ENCODE peak calls at places on chromosomes 7 and 10, in six cellular contexts. G is A549, C is HCT116, M is H1, L is K562, J is GM12878. Z is an unnamed sample.

GRCh38 chr7:137978464-137979237 is 23.2 kb downstream of the CREB3L2 start:
- DNase-seq in G (peak), C (peak), M (no peak), L (peak), J (no peak), Z (peak)

GRCh38 chr7:5692845-5693278 is 88.6 kb downstream of the RNF216 start:
- DNase-seq in G (peak), C (no peak), M (no peak), L (no peak), J (no peak), Z (no peak)

GRCh38 chr7:31059551-31059950 is 7.4 kb downstream of the ADCYAP1R1 start:
- DNase-seq in G (no peak), C (no peak), M (peak), L (no peak), J (no peak), Z (peak)

GRCh38 chr10:116655573-116655972 is 34.8 kb downstream of the PNLIPRP2 start:
- DNase-seq in G (no peak), C (no peak), M (no peak), L (no peak), J (no peak), Z (no peak)

GRCh38 chr7:137342751-137343482 is 616 bp downstream of the PTN start:
- DNase-seq in G (no peak), C (no peak), M (no peak), L (no peak), J (no peak), Z (no peak)

GRCh38 chr10:15182541-15183207 is 14.2 kb upstream of the NMT2 start:
- DNase-seq in G (no peak), C (no peak), M (no peak), L (no peak), J (no peak), Z (no peak)

GRCh38 chr10:34743804-34744203 is 71.3 kb downstream of the PARD3 start:
- DNase-seq in G (no peak), C (no peak), M (no peak), L (no peak), J (no peak), Z (no peak)

GRCh38 chr10:43965033-43965917 is 316.6 kb upstream of the ZNF32 start:
- DNase-seq in G (no peak), C (no peak), M (no peak), L (no peak), J (peak), Z (peak)

GRCh38 chr7:138822867-138823535 is 25.0 kb upstream of the ATP6V0A4 start:
- DNase-seq in G (no peak), C (no peak), M (no peak), L (no peak), J (no peak), Z (no peak)

GRCh38 chr10:95742529-95742884 is 13.5 kb upstream of the ENTPD1 start:
- DNase-seq in G (no peak), C (no peak), M (no peak), L (no peak), J (no peak), Z (no peak)

GRCh38 chr7:51062222-51062987 is 254.2 kb downstream of the COBL start:
- DNase-seq in G (no peak), C (no peak), M (no peak), L (no peak), J (no peak), Z (no peak)

GRCh38 chr7:157974678-157975230 is 612.9 kb downstream of the PTPRN2 start:
- DNase-seq in G (no peak), C (no peak), M (no peak), L (no peak), J (no peak), Z (no peak)

GRCh38 chr10:113362645-113363091 is 190.2 kb upstream of the HABP2 start:
- DNase-seq in G (no peak), C (no peak), M (no peak), L (no peak), J (no peak), Z (no peak)

GRCh38 chr10:71294091-71294561 is 24.9 kb upstream of the SLC29A3 start:
- DNase-seq in G (no peak), C (no peak), M (no peak), L (no peak), J (no peak), Z (no peak)

GRCh38 chr7:36625247-36625646 is 99.0 kb downstream of the AOAH start:
- DNase-seq in G (no peak), C (no peak), M (no peak), L (no peak), J (no peak), Z (peak)

GRCh38 chr10:44907576-44907975 is 3.6 kb upstream of the TMEM72 start:
- DNase-seq in G (no peak), C (no peak), M (no peak), L (no peak), J (no peak), Z (no peak)

GRCh38 chr7:120709931-120710330 is 148.0 kb downstream of the TSPAN12 start:
- DNase-seq in G (no peak), C (no peak), M (no peak), L (no peak), J (no peak), Z (no peak)

DNA sequence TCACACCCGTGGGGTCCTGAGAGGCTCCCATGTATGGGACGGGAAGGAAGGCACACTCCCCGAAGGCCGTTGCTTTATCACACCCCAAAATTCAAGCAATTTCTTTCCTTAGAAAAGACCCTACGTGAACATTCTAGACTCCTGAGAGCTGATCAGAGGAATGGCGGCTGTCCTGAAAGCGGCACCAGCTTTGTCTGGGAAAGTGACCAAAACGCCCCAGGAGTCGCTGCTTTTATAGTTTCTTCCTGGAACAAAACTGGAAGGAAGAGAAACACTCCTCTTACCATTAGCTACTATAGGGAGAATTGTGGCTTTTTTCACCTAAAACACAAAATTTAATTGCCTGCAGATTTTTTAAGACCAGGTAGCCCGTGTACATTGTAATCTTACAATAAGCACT is 261.8 kb upstream of the RNF32 start:
- DNase-seq in G (no peak), C (no peak), M (no peak), L (no peak), J (no peak), Z (no peak)
- TF ChIP-seq MAX in G (no peak), C (no peak), M (no peak), L (no peak), J (no peak), Z (no peak)

GRCh38 chr7:44134943-44135628 is 6.0 kb downstream of the MYL7 start:
- DNase-seq in G (no peak), C (no peak), M (no peak), L (no peak), J (no peak), Z (no peak)

GRCh38 chr7:44128721-44129582 is 5.6 kb upstream of the POLD2 start:
- DNase-seq in G (no peak), C (no peak), M (no peak), L (no peak), J (no peak), Z (no peak)

GRCh38 chr7:44132039-44132438 is 8.7 kb upstream of the POLD2 start:
- DNase-seq in G (no peak), C (no peak), M (no peak), L (no peak), J (no peak), Z (no peak)

GRCh38 chr7:44133295-44133694 is 7.8 kb downstream of the MYL7 start:
- DNase-seq in G (no peak), C (no peak), M (no peak), L (no peak), J (no peak), Z (no peak)

GRCh38 chr7:44131173-44132009 is 8.0 kb upstream of the POLD2 start:
- DNase-seq in G (no peak), C (no peak), M (no peak), L (no peak), J (no peak), Z (peak)
- TF ChIP-seq CTCF in G (peak), C (peak), M (peak), L (peak), J (peak), Z (peak)

GRCh38 chr7:131556912-131557457 is 557 bp upstream of the PODXL start:
- DNase-seq in G (no peak), C (no peak), M (peak), L (no peak), J (no peak), Z (peak)

GRCh38 chr7:131554880-131555516 is 1.4 kb downstream of the PODXL start:
- DNase-seq in G (no peak), C (no peak), M (no peak), L (no peak), J (no peak), Z (no peak)

GRCh38 chr7:131557521-131558385 is 1.3 kb upstream of the PODXL start:
- DNase-seq in G (no peak), C (no peak), M (peak), L (no peak), J (no peak), Z (no peak)

GRCh38 chr7:131555565-131556054 is 818 bp downstream of the PODXL start:
- DNase-seq in G (no peak), C (no peak), M (no peak), L (no peak), J (no peak), Z (peak)

GRCh38 chr7:131556055-131556911 is at the start of gene PODXL:
- DNase-seq in G (peak), C (no peak), M (peak), L (peak), J (no peak), Z (peak)
- TF ChIP-seq POLR2A in G (peak), C (peak), M (no peak), L (no peak), J (no peak), Z (no peak)

GRCh38 chr10:6871128-6871527 is 291.1 kb upstream of the PRKCQ start:
- DNase-seq in G (no peak), C (no peak), M (no peak), L (no peak), J (no peak), Z (no peak)
- TF ChIP-seq MAX in G (no peak), C (no peak), M (no peak), L (no peak), J (no peak), Z (no peak)

Z was measured in NB4.